ENCODE peak calls at places on chromosomes 13 and 19, in ten cellular contexts. Y, V, U, X, Q, L, T, Z, H and I are unnamed samples.

GRCh38 chr19:47848871-47849473 is 10.1 kb upstream of the TPRX2 start:
- DNase-seq in Y (peak; percentile 3), V (no peak), U (peak; percentile 18), X (no peak), Q (no peak), L (peak; percentile 3), T (peak; percentile 21), Z (peak; percentile 32), H (no peak), I (no peak)

GRCh38 chr19:57664269-57665127 is 4.2 kb upstream of the ZSCAN4 start:
- DNase-seq in Y (peak; percentile 52), V (peak; percentile 45), U (no peak), X (no peak), Q (no peak), L (no peak), T (peak; percentile 76), Z (peak; percentile 12), H (peak; percentile 22), I (peak; percentile 55)

GRCh38 chr13:93685900-93686299 is 459.3 kb downstream of the GPC6 start:
- DNase-seq in Y (no peak), V (no peak), U (no peak), X (no peak), Q (no peak), L (no peak), T (no peak), Z (no peak), H (no peak), I (no peak)

GRCh38 chr13:38902551-38902950 is 88.1 kb downstream of the STOML3 start:
- DNase-seq in Y (no peak), V (no peak), U (no peak), X (no peak), Q (no peak), L (no peak), T (no peak), Z (no peak), H (no peak), I (no peak)

GRCh38 chr19:31145909-31146453 is 203.3 kb downstream of the TSHZ3 start:
- DNase-seq in Y (no peak), V (no peak), U (no peak), X (no peak), Q (no peak), L (no peak), T (no peak), Z (no peak), H (no peak), I (no peak)

GRCh38 chr19:18650468-18651001 is 13.7 kb downstream of the KLHL26 start:
- DNase-seq in Y (peak; percentile 92), V (no peak), U (no peak), X (no peak), Q (no peak), L (no peak), T (no peak), Z (peak; percentile 73), H (peak; percentile 55), I (no peak)

GRCh38 chr13:31968473-31968872 is 63.1 kb upstream of the FRY start:
- DNase-seq in Y (no peak), V (no peak), U (no peak), X (no peak), Q (no peak), L (no peak), T (no peak), Z (no peak), H (peak; percentile 37), I (no peak)

GRCh38 chr13:20441066-20441465 is 84.6 kb downstream of the CRYL1 start:
- DNase-seq in Y (no peak), V (no peak), U (no peak), X (no peak), Q (no peak), L (no peak), T (no peak), Z (no peak), H (no peak), I (no peak)

GRCh38 chr19:39127812-39128510 is 2.4 kb downstream of the PAK4 start:
- DNase-seq in Y (no peak), V (no peak), U (no peak), X (no peak), Q (no peak), L (no peak), T (no peak), Z (no peak), H (peak; percentile 72), I (no peak)

GRCh38 chr19:1921825-1922224 is 16.6 kb downstream of the ADAT3 start:
- DNase-seq in Y (no peak), V (no peak), U (no peak), X (no peak), Q (no peak), L (no peak), T (no peak), Z (no peak), H (no peak), I (no peak)

GRCh38 chr13:111895896-111896821 is 170.8 kb upstream of the SOX1 start:
- DNase-seq in Y (no peak), V (no peak), U (no peak), X (no peak), Q (no peak), L (no peak), T (no peak), Z (no peak), H (no peak), I (no peak)

GRCh38 chr19:15195987-15196682 is 4.7 kb downstream of the NOTCH3 start:
- DNase-seq in Y (no peak), V (no peak), U (no peak), X (no peak), Q (no peak), L (peak; percentile 20), T (no peak), Z (no peak), H (peak; percentile 79), I (no peak)

GRCh38 chr19:5054551-5055456 is 85.9 kb downstream of the KDM4B start:
- DNase-seq in Y (no peak), V (no peak), U (no peak), X (no peak), Q (no peak), L (no peak), T (no peak), Z (no peak), H (no peak), I (no peak)

GRCh38 chr19:33290082-33290815 is 12.1 kb downstream of the CEBPA start:
- DNase-seq in Y (no peak), V (no peak), U (no peak), X (no peak), Q (no peak), L (no peak), T (no peak), Z (no peak), H (no peak), I (no peak)

GRCh38 chr19:38737297-38737865 is 6.9 kb downstream of the CAPN12 start:
- DNase-seq in Y (no peak), V (no peak), U (no peak), X (no peak), Q (no peak), L (no peak), T (no peak), Z (no peak), H (no peak), I (no peak)